ENCODE peak calls at places on chromosomes 6 and 20, in six cellular contexts. One of them, this sample, is unnamed.

GRCh38 chr20:63749597-63750508 is 10.3 kb downstream of the SLC2A4RG start:
- DNase-seq in stimulated activated CD4-positive, alpha-beta T cell treated with anti-CD3 and anti-CD28 coated beads, Interleukin-15, amount 100 ng/mL, for 1 hour: no peak
- DNase-seq in activated naive CD4-positive, alpha-beta T cell: no peak
- DNase-seq in NCI-H748 treated with DMSO at 0.1 percent for 48 hours: no peak
- DNase-seq in ACHN: no peak
- DNase-seq in kidney glomerular epithelial cell: no peak
- DNase-seq in this sample: no peak

GRCh38 chr6:157670466-157671186 is 152.4 kb upstream of the SNX9 start:
- DNase-seq in kidney glomerular epithelial cell: no peak
- DNase-seq in ACHN: no peak
- DNase-seq in stimulated activated CD4-positive, alpha-beta T cell treated with anti-CD3 and anti-CD28 coated beads, Interleukin-15, amount 100 ng/mL, for 1 hour: no peak
- DNase-seq in NCI-H748 treated with DMSO at 0.1 percent for 48 hours: no peak
- DNase-seq in activated naive CD4-positive, alpha-beta T cell: no peak
- DNase-seq in this sample: no peak

GRCh38 chr6:12392490-12392889 is 102.3 kb downstream of the EDN1 start:
- DNase-seq in activated naive CD4-positive, alpha-beta T cell: no peak
- DNase-seq in NCI-H748 treated with DMSO at 0.1 percent for 48 hours: no peak
- DNase-seq in ACHN: no peak
- DNase-seq in stimulated activated CD4-positive, alpha-beta T cell treated with anti-CD3 and anti-CD28 coated beads, Interleukin-15, amount 100 ng/mL, for 1 hour: no peak
- DNase-seq in kidney glomerular epithelial cell: no peak
- DNase-seq in this sample: no peak

GRCh38 chr20:61523145-61523544 is 271.1 kb downstream of the CDH4 start:
- DNase-seq in ACHN: no peak
- DNase-seq in kidney glomerular epithelial cell: no peak
- DNase-seq in NCI-H748 treated with DMSO at 0.1 percent for 48 hours: no peak
- DNase-seq in stimulated activated CD4-positive, alpha-beta T cell treated with anti-CD3 and anti-CD28 coated beads, Interleukin-15, amount 100 ng/mL, for 1 hour: no peak
- DNase-seq in activated naive CD4-positive, alpha-beta T cell: no peak
- DNase-seq in this sample: no peak

GRCh38 chr20:764255-764654 is 4.0 kb downstream of the SLC52A3 start:
- DNase-seq in ACHN: no peak
- DNase-seq in activated naive CD4-positive, alpha-beta T cell: no peak
- DNase-seq in stimulated activated CD4-positive, alpha-beta T cell treated with anti-CD3 and anti-CD28 coated beads, Interleukin-15, amount 100 ng/mL, for 1 hour: no peak
- DNase-seq in NCI-H748 treated with DMSO at 0.1 percent for 48 hours: no peak
- DNase-seq in kidney glomerular epithelial cell: no peak
- DNase-seq in this sample: no peak

GRCh38 chr20:41149679-41150131 is 12.4 kb downstream of the PLCG1 start:
- DNase-seq in stimulated activated CD4-positive, alpha-beta T cell treated with anti-CD3 and anti-CD28 coated beads, Interleukin-15, amount 100 ng/mL, for 1 hour: no peak
- DNase-seq in kidney glomerular epithelial cell: peak
- DNase-seq in NCI-H748 treated with DMSO at 0.1 percent for 48 hours: no peak
- DNase-seq in activated naive CD4-positive, alpha-beta T cell: no peak
- DNase-seq in ACHN: peak
- DNase-seq in this sample: no peak

GRCh38 chr6:28167068-28167467 is 25.4 kb downstream of the ZKSCAN8 start:
- DNase-seq in kidney glomerular epithelial cell: peak
- DNase-seq in NCI-H748 treated with DMSO at 0.1 percent for 48 hours: no peak
- DNase-seq in activated naive CD4-positive, alpha-beta T cell: no peak
- DNase-seq in ACHN: peak
- DNase-seq in stimulated activated CD4-positive, alpha-beta T cell treated with anti-CD3 and anti-CD28 coated beads, Interleukin-15, amount 100 ng/mL, for 1 hour: no peak
- DNase-seq in this sample: no peak

GRCh38 chr20:46077642-46078305 is 12.0 kb downstream of the NCOA5 start:
- DNase-seq in activated naive CD4-positive, alpha-beta T cell: no peak
- DNase-seq in stimulated activated CD4-positive, alpha-beta T cell treated with anti-CD3 and anti-CD28 coated beads, Interleukin-15, amount 100 ng/mL, for 1 hour: no peak
- DNase-seq in NCI-H748 treated with DMSO at 0.1 percent for 48 hours: no peak
- DNase-seq in kidney glomerular epithelial cell: no peak
- DNase-seq in ACHN: no peak
- DNase-seq in this sample: no peak

GRCh38 chr20:25269833-25270170 is 21.9 kb downstream of the PYGB start:
- DNase-seq in NCI-H748 treated with DMSO at 0.1 percent for 48 hours: no peak
- DNase-seq in stimulated activated CD4-positive, alpha-beta T cell treated with anti-CD3 and anti-CD28 coated beads, Interleukin-15, amount 100 ng/mL, for 1 hour: no peak
- DNase-seq in ACHN: no peak
- DNase-seq in activated naive CD4-positive, alpha-beta T cell: no peak
- DNase-seq in kidney glomerular epithelial cell: no peak
- DNase-seq in this sample: no peak

GRCh38 chr6:26183581-26184408 is 96.6 kb downstream of the HFE start:
- DNase-seq in stimulated activated CD4-positive, alpha-beta T cell treated with anti-CD3 and anti-CD28 coated beads, Interleukin-15, amount 100 ng/mL, for 1 hour: peak
- DNase-seq in kidney glomerular epithelial cell: peak
- DNase-seq in NCI-H748 treated with DMSO at 0.1 percent for 48 hours: no peak
- DNase-seq in ACHN: peak
- DNase-seq in activated naive CD4-positive, alpha-beta T cell: peak
- DNase-seq in this sample: no peak

GRCh38 chr20:44580581-44581268 is 1.7 kb upstream of the PKIG start:
- DNase-seq in activated naive CD4-positive, alpha-beta T cell: no peak
- DNase-seq in kidney glomerular epithelial cell: no peak
- DNase-seq in ACHN: no peak
- DNase-seq in NCI-H748 treated with DMSO at 0.1 percent for 48 hours: no peak
- DNase-seq in stimulated activated CD4-positive, alpha-beta T cell treated with anti-CD3 and anti-CD28 coated beads, Interleukin-15, amount 100 ng/mL, for 1 hour: no peak
- DNase-seq in this sample: no peak

GRCh38 chr6:46648869-46649488 is 3.6 kb downstream of the CYP39A1 start:
- DNase-seq in activated naive CD4-positive, alpha-beta T cell: no peak
- DNase-seq in ACHN: no peak
- DNase-seq in NCI-H748 treated with DMSO at 0.1 percent for 48 hours: no peak
- DNase-seq in stimulated activated CD4-positive, alpha-beta T cell treated with anti-CD3 and anti-CD28 coated beads, Interleukin-15, amount 100 ng/mL, for 1 hour: no peak
- DNase-seq in kidney glomerular epithelial cell: no peak
- DNase-seq in this sample: no peak

GRCh38 chr20:60446273-60447111 is 488.3 kb downstream of the CDH26 start:
- DNase-seq in stimulated activated CD4-positive, alpha-beta T cell treated with anti-CD3 and anti-CD28 coated beads, Interleukin-15, amount 100 ng/mL, for 1 hour: no peak
- DNase-seq in NCI-H748 treated with DMSO at 0.1 percent for 48 hours: no peak
- DNase-seq in kidney glomerular epithelial cell: no peak
- DNase-seq in ACHN: no peak
- DNase-seq in activated naive CD4-positive, alpha-beta T cell: no peak
- DNase-seq in this sample: no peak

GRCh38 chr6:136685540-136686108 is 106.7 kb downstream of the MAP3K5 start:
- DNase-seq in kidney glomerular epithelial cell: peak
- DNase-seq in NCI-H748 treated with DMSO at 0.1 percent for 48 hours: no peak
- DNase-seq in stimulated activated CD4-positive, alpha-beta T cell treated with anti-CD3 and anti-CD28 coated beads, Interleukin-15, amount 100 ng/mL, for 1 hour: no peak
- DNase-seq in activated naive CD4-positive, alpha-beta T cell: no peak
- DNase-seq in ACHN: no peak
- DNase-seq in this sample: no peak

GRCh38 chr6:118467181-118467580 is 80.9 kb upstream of the PLN start:
- DNase-seq in NCI-H748 treated with DMSO at 0.1 percent for 48 hours: no peak
- DNase-seq in stimulated activated CD4-positive, alpha-beta T cell treated with anti-CD3 and anti-CD28 coated beads, Interleukin-15, amount 100 ng/mL, for 1 hour: no peak
- DNase-seq in activated naive CD4-positive, alpha-beta T cell: no peak
- DNase-seq in ACHN: no peak
- DNase-seq in kidney glomerular epithelial cell: no peak
- DNase-seq in this sample: no peak

GRCh38 chr20:49037962-49038387 is 8.1 kb upstream of the CSE1L start:
- DNase-seq in ACHN: no peak
- DNase-seq in NCI-H748 treated with DMSO at 0.1 percent for 48 hours: no peak
- DNase-seq in activated naive CD4-positive, alpha-beta T cell: no peak
- DNase-seq in stimulated activated CD4-positive, alpha-beta T cell treated with anti-CD3 and anti-CD28 coated beads, Interleukin-15, amount 100 ng/mL, for 1 hour: no peak
- DNase-seq in kidney glomerular epithelial cell: no peak
- DNase-seq in this sample: no peak

GRCh38 chr6:44100088-44100550 is 27.1 kb downstream of the MRPL14 start:
- DNase-seq in kidney glomerular epithelial cell: peak
- DNase-seq in stimulated activated CD4-positive, alpha-beta T cell treated with anti-CD3 and anti-CD28 coated beads, Interleukin-15, amount 100 ng/mL, for 1 hour: no peak
- DNase-seq in NCI-H748 treated with DMSO at 0.1 percent for 48 hours: no peak
- DNase-seq in activated naive CD4-positive, alpha-beta T cell: no peak
- DNase-seq in ACHN: peak
- DNase-seq in this sample: no peak

GRCh38 chr20:50226093-50226974 is 35.7 kb downstream of the CEBPB start:
- DNase-seq in kidney glomerular epithelial cell: peak
- DNase-seq in NCI-H748 treated with DMSO at 0.1 percent for 48 hours: no peak
- DNase-seq in ACHN: peak
- DNase-seq in stimulated activated CD4-positive, alpha-beta T cell treated with anti-CD3 and anti-CD28 coated beads, Interleukin-15, amount 100 ng/mL, for 1 hour: no peak
- DNase-seq in activated naive CD4-positive, alpha-beta T cell: no peak
- DNase-seq in this sample: no peak

GRCh38 chr6:11329841-11330765 is 97.6 kb upstream of the NEDD9 start:
- DNase-seq in stimulated activated CD4-positive, alpha-beta T cell treated with anti-CD3 and anti-CD28 coated beads, Interleukin-15, amount 100 ng/mL, for 1 hour: no peak
- DNase-seq in NCI-H748 treated with DMSO at 0.1 percent for 48 hours: no peak
- DNase-seq in activated naive CD4-positive, alpha-beta T cell: no peak
- DNase-seq in ACHN: no peak
- DNase-seq in kidney glomerular epithelial cell: no peak
- DNase-seq in this sample: no peak

GRCh38 chr6:43269273-43270007 is 26.2 kb downstream of the TTBK1 start:
- DNase-seq in ACHN: no peak
- DNase-seq in activated naive CD4-positive, alpha-beta T cell: peak
- DNase-seq in stimulated activated CD4-positive, alpha-beta T cell treated with anti-CD3 and anti-CD28 coated beads, Interleukin-15, amount 100 ng/mL, for 1 hour: no peak
- DNase-seq in NCI-H748 treated with DMSO at 0.1 percent for 48 hours: no peak
- DNase-seq in kidney glomerular epithelial cell: no peak
- DNase-seq in this sample: no peak

GRCh38 chr6:134065706-134066105 is 13.3 kb upstream of the SLC2A12 start:
- DNase-seq in ACHN: peak
- DNase-seq in NCI-H748 treated with DMSO at 0.1 percent for 48 hours: no peak
- DNase-seq in stimulated activated CD4-positive, alpha-beta T cell treated with anti-CD3 and anti-CD28 coated beads, Interleukin-15, amount 100 ng/mL, for 1 hour: no peak
- DNase-seq in kidney glomerular epithelial cell: no peak
- DNase-seq in activated naive CD4-positive, alpha-beta T cell: no peak
- DNase-seq in this sample: no peak

GRCh38 chr6:110387986-110388385 is 27.4 kb downstream of the DDO start:
- DNase-seq in stimulated activated CD4-positive, alpha-beta T cell treated with anti-CD3 and anti-CD28 coated beads, Interleukin-15, amount 100 ng/mL, for 1 hour: no peak
- DNase-seq in NCI-H748 treated with DMSO at 0.1 percent for 48 hours: no peak
- DNase-seq in activated naive CD4-positive, alpha-beta T cell: no peak
- DNase-seq in kidney glomerular epithelial cell: no peak
- DNase-seq in ACHN: no peak
- DNase-seq in this sample: no peak

GRCh38 chr20:33859157-33859695 is 48.1 kb downstream of the CHMP4B start:
- DNase-seq in stimulated activated CD4-positive, alpha-beta T cell treated with anti-CD3 and anti-CD28 coated beads, Interleukin-15, amount 100 ng/mL, for 1 hour: no peak
- DNase-seq in ACHN: no peak
- DNase-seq in activated naive CD4-positive, alpha-beta T cell: no peak
- DNase-seq in NCI-H748 treated with DMSO at 0.1 percent for 48 hours: no peak
- DNase-seq in kidney glomerular epithelial cell: no peak
- DNase-seq in this sample: no peak

GRCh38 chr6:118377711-118378414 is 170.2 kb upstream of the PLN start:
- DNase-seq in kidney glomerular epithelial cell: no peak
- DNase-seq in ACHN: no peak
- DNase-seq in NCI-H748 treated with DMSO at 0.1 percent for 48 hours: peak
- DNase-seq in activated naive CD4-positive, alpha-beta T cell: no peak
- DNase-seq in stimulated activated CD4-positive, alpha-beta T cell treated with anti-CD3 and anti-CD28 coated beads, Interleukin-15, amount 100 ng/mL, for 1 hour: no peak
- DNase-seq in this sample: no peak

GRCh38 chr20:51042064-51042463 is 19.2 kb upstream of the KCNG1 start:
- DNase-seq in kidney glomerular epithelial cell: no peak
- DNase-seq in ACHN: no peak
- DNase-seq in activated naive CD4-positive, alpha-beta T cell: no peak
- DNase-seq in stimulated activated CD4-positive, alpha-beta T cell treated with anti-CD3 and anti-CD28 coated beads, Interleukin-15, amount 100 ng/mL, for 1 hour: no peak
- DNase-seq in NCI-H748 treated with DMSO at 0.1 percent for 48 hours: no peak
- DNase-seq in this sample: no peak

GRCh38 chr6:112683106-112683505 is 336.0 kb downstream of the RFPL4B start:
- DNase-seq in NCI-H748 treated with DMSO at 0.1 percent for 48 hours: no peak
- DNase-seq in stimulated activated CD4-positive, alpha-beta T cell treated with anti-CD3 and anti-CD28 coated beads, Interleukin-15, amount 100 ng/mL, for 1 hour: no peak
- DNase-seq in activated naive CD4-positive, alpha-beta T cell: no peak
- DNase-seq in ACHN: no peak
- DNase-seq in kidney glomerular epithelial cell: no peak
- DNase-seq in this sample: no peak

This sample was measured in NCI-H1048.